ENCODE peak calls at places on chromosomes 3 and 15, in nine cellular contexts. M is stimulated activated CD4-positive, alpha-beta T cell treated with anti-CD3 and anti-CD28 coated beads, Interleukin-12 subunit alpha, Interleukin-12 subunit beta, amount 100 ng/mL, for 4 hours; T is stimulated activated CD8-positive, alpha-beta memory T cell treated with anti-CD3 and anti-CD28 coated beads, Interleukin-4, amount 100 ng/mL, for 1 hour; J is GM12892; I is NCI-H510A; G is Ammon's horn; X is hepatocyte; O is NCI-H460; D is AG20443. C is an unnamed sample.

GRCh38 chr15:101275018-101275417 is 2.3 kb downstream of the SELENOS start:
- DNase-seq in M (no peak), T (no peak), J (no peak), I (no peak), G (no peak), X (no peak), O (no peak), D (no peak), C (no peak)

GRCh38 chr3:171616798-171617197 is 156.6 kb upstream of the TNIK start:
- DNase-seq in M (no peak), T (no peak), J (no peak), I (no peak), G (no peak), X (no peak), O (no peak), D (no peak), C (no peak)

GRCh38 chr3:114712728-114713492 is 419.1 kb downstream of the TIGIT start:
- DNase-seq in M (no peak), T (no peak), J (no peak), I (no peak), G (no peak), X (no peak), O (no peak), D (no peak), C (no peak)

GRCh38 chr3:190517696-190518095 is 3.8 kb downstream of the IL1RAP start:
- DNase-seq in M (no peak), T (no peak), J (no peak), I (no peak), G (peak), X (peak), O (no peak), D (peak), C (no peak)

GRCh38 chr15:40055576-40056293 is 16.8 kb upstream of the SRP14 start:
- DNase-seq in M (no peak), T (no peak), J (no peak), I (no peak), G (no peak), X (no peak), O (no peak), D (no peak), C (no peak)

GRCh38 chr3:24725514-24726255 is 231.0 kb upstream of the THRB start:
- DNase-seq in M (no peak), T (no peak), J (no peak), I (no peak), G (no peak), X (no peak), O (no peak), D (no peak), C (no peak)

GRCh38 chr3:143170676-143171075 is 51.1 kb downstream of the CHST2 start:
- DNase-seq in M (no peak), T (no peak), J (no peak), I (no peak), G (no peak), X (no peak), O (no peak), D (no peak), C (no peak)

GRCh38 chr3:73351423-73352071 is 273.2 kb downstream of the PDZRN3 start:
- DNase-seq in M (no peak), T (no peak), J (no peak), I (no peak), G (no peak), X (no peak), O (no peak), D (no peak), C (no peak)

GRCh38 chr15:88428805-88429605 is 38.2 kb downstream of the MRPL46 start:
- DNase-seq in M (no peak), T (no peak), J (no peak), I (no peak), G (no peak), X (no peak), O (no peak), D (no peak), C (no peak)

GRCh38 chr3:43525941-43526607 is 95.7 kb downstream of the ANO10 start:
- DNase-seq in M (no peak), T (no peak), J (no peak), I (no peak), G (no peak), X (no peak), O (no peak), D (no peak), C (no peak)

GRCh38 chr15:38528279-38528678 is 36.3 kb downstream of the RASGRP1 start:
- DNase-seq in M (no peak), T (no peak), J (no peak), I (no peak), G (no peak), X (no peak), O (no peak), D (peak), C (no peak)

GRCh38 chr3:195546130-195546560 is 3.0 kb upstream of the PPP1R2 start:
- DNase-seq in M (no peak), T (no peak), J (no peak), I (no peak), G (no peak), X (no peak), O (no peak), D (peak), C (no peak)

GRCh38 chr3:57105585-57105984 is 45.1 kb downstream of the SPATA12 start:
- DNase-seq in M (no peak), T (no peak), J (no peak), I (no peak), G (no peak), X (no peak), O (no peak), D (no peak), C (no peak)

GRCh38 chr3:4834403-4834866 is 144.8 kb upstream of the BHLHE40 start:
- DNase-seq in M (peak), T (no peak), J (no peak), I (no peak), G (no peak), X (no peak), O (no peak), D (no peak), C (no peak)

C was measured in HuH-7.